ENCODE peak calls at places on chromosomes 5 and 9, in ten cellular contexts. J, S, A, W, X, V, Y, N, U and P are unnamed samples.

GRCh38 chr5:68304421-68305052 is 89.0 kb downstream of the PIK3R1 start:
- DNase-seq in J (no peak), S (no peak), A (no peak), W (no peak), X (no peak), V (no peak), Y (no peak), N (no peak), U (no peak), P (no peak)

GRCh38 chr5:59485629-59486439 is 407.7 kb downstream of the PDE4D start:
- DNase-seq in J (no peak), S (no peak), A (peak), W (no peak), X (no peak), V (no peak), Y (no peak), N (no peak), U (no peak), P (no peak)

GRCh38 chr5:443239-444151 is 519 bp downstream of the EXOC3 start:
- DNase-seq in J (peak), S (no peak), A (no peak), W (no peak), X (no peak), V (peak), Y (peak), N (no peak), U (peak), P (no peak)

GRCh38 chr9:108636023-108636422 is 219.8 kb downstream of the ACTL7B start:
- DNase-seq in J (no peak), S (no peak), A (no peak), W (peak), X (no peak), V (no peak), Y (peak), N (peak), U (peak), P (no peak)

GRCh38 chr5:170438581-170438980 is 49.4 kb upstream of the KCNMB1 start:
- DNase-seq in J (no peak), S (no peak), A (no peak), W (no peak), X (no peak), V (no peak), Y (no peak), N (no peak), U (no peak), P (peak)

GRCh38 chr9:129102095-129102525 is 8.5 kb downstream of the CRAT start:
- DNase-seq in J (no peak), S (no peak), A (no peak), W (no peak), X (no peak), V (no peak), Y (no peak), N (no peak), U (no peak), P (no peak)

GRCh38 chr5:74483001-74483400 is 157.5 kb downstream of the ENC1 start:
- DNase-seq in J (no peak), S (no peak), A (no peak), W (no peak), X (no peak), V (no peak), Y (no peak), N (no peak), U (peak), P (no peak)

GRCh38 chr9:127667127-127667844 is 39.5 kb upstream of the CFAP157 start:
- DNase-seq in J (no peak), S (no peak), A (peak), W (no peak), X (no peak), V (no peak), Y (no peak), N (no peak), U (no peak), P (no peak)

GRCh38 chr5:149450199-149450598 is 71.1 kb upstream of the IL17B start:
- DNase-seq in J (no peak), S (no peak), A (peak), W (no peak), X (no peak), V (no peak), Y (no peak), N (no peak), U (no peak), P (no peak)

GRCh38 chr5:5297432-5298067 is 124.9 kb upstream of the ICE1 start:
- DNase-seq in J (no peak), S (no peak), A (no peak), W (no peak), X (no peak), V (no peak), Y (no peak), N (no peak), U (no peak), P (no peak)

GRCh38 chr9:106277931-106278330 is 583.6 kb downstream of the TMEM38B start:
- DNase-seq in J (no peak), S (no peak), A (no peak), W (no peak), X (no peak), V (no peak), Y (no peak), N (no peak), U (no peak), P (no peak)

DNA sequence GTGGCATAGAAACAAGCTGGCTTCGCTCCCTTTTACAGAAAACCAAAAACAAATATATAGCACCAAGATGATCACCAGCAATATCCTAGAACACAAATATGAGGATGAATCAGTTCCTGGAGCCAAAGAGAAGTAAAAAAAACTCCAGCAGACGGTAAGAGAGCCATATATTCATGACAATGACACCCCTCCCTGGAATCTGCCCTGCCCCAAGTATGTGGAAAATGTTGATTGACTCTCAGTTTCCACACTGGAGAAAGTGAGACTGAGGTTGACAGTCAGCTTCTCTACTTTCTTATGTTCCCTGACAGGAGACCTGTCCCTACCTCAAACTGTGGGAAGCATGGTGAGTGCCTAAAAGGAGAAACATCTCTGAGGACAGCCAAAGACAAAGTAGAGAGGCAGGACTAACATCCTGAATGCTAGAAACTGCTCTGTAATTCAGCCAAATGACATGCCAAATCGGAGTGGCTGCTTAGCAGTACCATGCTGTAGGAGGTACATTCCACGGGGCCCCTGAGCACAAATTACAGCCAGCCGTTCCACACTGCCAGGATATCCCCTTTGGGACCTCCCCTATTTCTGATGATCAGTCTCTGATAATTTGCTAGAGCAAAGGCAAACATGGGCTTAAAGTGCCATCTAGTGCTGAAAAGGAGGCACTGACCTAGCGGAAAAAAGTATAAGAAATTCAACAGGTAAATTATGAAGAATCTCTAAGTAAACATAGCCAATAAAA is 424.0 kb upstream of the RGMB start:
- DNase-seq in J (no peak), S (no peak), A (peak), W (no peak), X (no peak), V (no peak), Y (no peak), N (no peak), U (no peak), P (no peak)
- TF ChIP-seq CTCF in J (no peak), S (no peak), A (peak), W (peak), X (peak), V (peak), Y (peak), N (peak), U (peak), P (peak)

GRCh38 chr9:111037744-111038335 is 430 bp downstream of the LPAR1 start:
- DNase-seq in J (peak), S (no peak), A (peak), W (peak), X (peak), V (no peak), Y (peak), N (peak), U (peak), P (peak)
- TF ChIP-seq CTCF in J (no peak), S (no peak), A (no peak), W (peak), X (peak), V (peak), Y (peak), N (peak), U (peak), P (peak)

DNA sequence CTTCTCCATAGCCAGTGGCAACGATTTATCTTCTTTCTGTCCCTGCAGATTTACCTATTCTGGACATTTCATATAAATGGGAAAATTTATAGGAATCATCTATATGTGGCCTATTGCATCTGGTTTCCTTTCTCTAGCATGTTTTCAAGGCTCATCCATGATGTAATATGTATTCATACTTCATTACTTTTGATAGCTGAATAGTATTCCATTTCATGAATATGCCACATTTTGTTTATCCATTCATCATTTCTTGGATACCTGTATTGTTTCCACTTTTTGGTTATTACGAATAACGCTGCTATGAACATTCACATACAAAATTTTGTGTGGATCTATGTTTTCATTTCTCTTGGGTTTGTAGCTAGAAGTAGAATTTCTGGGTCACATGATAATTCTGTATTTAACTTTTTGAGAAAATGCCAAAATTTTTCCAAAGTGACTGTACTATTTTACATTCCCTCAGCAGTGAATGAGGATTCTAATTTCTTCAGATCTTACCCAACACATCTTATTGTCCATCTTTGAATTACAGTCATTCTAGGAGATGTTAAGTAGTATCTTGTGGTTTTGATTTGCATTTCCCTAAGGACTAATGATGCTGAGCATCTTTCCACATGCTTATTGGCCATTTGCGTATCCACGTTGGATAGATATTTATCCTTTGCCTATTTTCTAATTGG is 3.6 kb downstream of the IARS1 start:
- DNase-seq in J (no peak), S (no peak), A (peak), W (no peak), X (no peak), V (no peak), Y (no peak), N (no peak), U (no peak), P (no peak)
- TF ChIP-seq CTCF in J (no peak), S (no peak), A (no peak), W (no peak), X (no peak), V (no peak), Y (no peak), N (no peak), U (no peak), P (no peak)

GRCh38 chr9:86795861-86796497 is 151.3 kb downstream of the GAS1 start:
- DNase-seq in J (no peak), S (no peak), A (peak), W (no peak), X (no peak), V (no peak), Y (no peak), N (peak), U (no peak), P (no peak)
- TF ChIP-seq CTCF in J (no peak), S (no peak), A (peak), W (peak), X (peak), V (no peak), Y (no peak), N (no peak), U (no peak), P (peak)

GRCh38 chr5:174288436-174288835 is 242.9 kb downstream of the NSG2 start:
- DNase-seq in J (no peak), S (no peak), A (no peak), W (no peak), X (no peak), V (no peak), Y (no peak), N (no peak), U (no peak), P (no peak)
- TF ChIP-seq CTCF in J (no peak), S (no peak), A (no peak), W (no peak), X (no peak), V (no peak), Y (no peak), N (no peak), U (no peak), P (no peak)

DNA sequence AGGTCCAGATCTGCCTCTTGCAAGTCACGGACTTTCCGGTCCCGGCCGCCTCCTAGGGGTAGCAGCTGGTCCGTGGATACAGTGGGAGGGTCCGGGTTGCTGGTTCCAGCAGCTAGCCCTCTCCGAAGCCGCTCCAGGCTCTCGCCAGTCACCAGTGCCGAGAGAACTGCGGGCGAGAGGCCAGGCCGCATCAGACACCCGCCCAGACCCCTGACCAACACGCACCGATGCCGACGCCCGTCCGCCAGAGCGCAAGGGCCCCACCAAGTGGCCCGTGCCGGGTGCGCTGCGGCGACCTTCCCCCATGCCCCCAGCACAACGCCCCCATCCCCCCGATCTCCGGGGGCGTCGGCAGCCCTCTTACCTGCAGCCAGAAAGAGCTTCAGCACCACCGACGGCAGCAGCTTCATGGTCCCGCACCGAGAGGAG is 470 bp downstream of the HBEGF start:
- DNase-seq in J (peak), S (no peak), A (peak), W (peak), X (peak), V (peak), Y (peak), N (peak), U (peak), P (no peak)
- TF ChIP-seq CTCF in J (peak), S (peak), A (peak), W (peak), X (no peak), V (peak), Y (no peak), N (no peak), U (peak), P (peak)

DNA sequence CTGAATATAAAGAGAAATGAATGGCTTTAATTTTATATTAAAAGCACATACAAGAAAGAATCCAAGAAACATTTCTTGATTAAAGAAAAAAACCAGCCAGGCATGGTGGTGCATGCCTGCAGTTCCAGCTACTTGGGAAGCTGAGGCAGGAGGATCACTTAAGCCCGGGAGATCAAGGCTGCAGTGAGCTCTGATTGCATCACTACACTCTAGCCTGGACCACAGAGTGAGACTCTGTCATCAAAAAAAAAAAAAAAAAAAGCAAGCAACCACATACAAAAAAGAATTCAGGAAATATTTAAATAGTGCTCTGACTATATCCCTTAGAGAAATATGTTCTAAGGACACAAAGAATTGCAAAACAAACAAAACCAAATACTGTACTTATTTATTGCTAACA is 2.5 kb upstream of the PLAC8L1 start:
- DNase-seq in J (no peak), S (no peak), A (peak), W (no peak), X (no peak), V (no peak), Y (no peak), N (no peak), U (no peak), P (no peak)
- TF ChIP-seq CTCF in J (no peak), S (no peak), A (no peak), W (no peak), X (no peak), V (no peak), Y (no peak), N (no peak), U (no peak), P (no peak)

GRCh38 chr5:77844408-77845272 is 68.5 kb upstream of the TBCA start:
- DNase-seq in J (no peak), S (no peak), A (peak), W (peak), X (no peak), V (no peak), Y (no peak), N (peak), U (no peak), P (no peak)
- TF ChIP-seq CTCF in J (no peak), S (no peak), A (peak), W (peak), X (no peak), V (no peak), Y (no peak), N (no peak), U (no peak), P (peak)